ENCODE peak calls at places on chromosome 21, in eight cellular contexts. P, C, F, Y, S, Q, E and M are unnamed samples.

GRCh38 chr21:44907225-44907965 is 13.3 kb downstream of the ITGB2 start:
- DNase-seq in Q (no peak), P (no peak), Y (no peak), S (no peak), F (no peak), C (no peak), E (no peak), M (no peak)

GRCh38 chr21:41419921-41420862 is 5.8 kb upstream of the MX1 start:
- DNase-seq in S (peak), E (peak), Q (peak), F (peak), C (peak), Y (peak), P (peak), M (peak)

GRCh38 chr21:29196021-29196663 is 65.7 kb downstream of the MAP3K7CL start:
- DNase-seq in C (peak), E (no peak), Q (no peak), F (no peak), Y (no peak), P (no peak), S (peak), M (peak)

GRCh38 chr21:46120301-46121285 is 22.7 kb downstream of the COL6A2 start:
- DNase-seq in E (no peak), Y (no peak), P (no peak), F (no peak), C (no peak), Q (no peak), S (no peak), M (no peak)

GRCh38 chr21:45872902-45873301 is 108.7 kb upstream of the COL6A1 start:
- DNase-seq in Q (no peak), P (no peak), S (no peak), Y (no peak), E (no peak), F (no peak), C (no peak), M (no peak)

GRCh38 chr21:42777757-42778344 is 101.5 kb downstream of the WDR4 start:
- DNase-seq in P (no peak), E (no peak), C (no peak), Q (no peak), F (no peak), S (no peak), Y (no peak), M (no peak)

GRCh38 chr21:26945916-26946315 is 21.0 kb downstream of the ADAMTS5 start:
- DNase-seq in F (no peak), E (no peak), P (no peak), Y (no peak), C (no peak), Q (no peak), S (peak), M (no peak)

GRCh38 chr21:43667191-43667904 is 8.0 kb downstream of the RRP1B start:
- DNase-seq in S (peak), Q (no peak), Y (no peak), E (no peak), C (no peak), P (no peak), F (no peak), M (no peak)

GRCh38 chr21:42237161-42237560 is 18.2 kb downstream of the ABCG1 start:
- DNase-seq in Y (no peak), E (no peak), P (no peak), Q (no peak), S (no peak), F (no peak), C (no peak), M (no peak)

GRCh38 chr21:37193006-37193405 is 74.1 kb downstream of the VPS26C start:
- DNase-seq in C (no peak), Q (no peak), Y (no peak), S (no peak), F (no peak), P (no peak), E (no peak), M (no peak)

GRCh38 chr21:43981871-43982210 is 30.3 kb upstream of the TRAPPC10 start:
- DNase-seq in F (no peak), P (no peak), C (no peak), Q (no peak), Y (no peak), S (no peak), E (no peak), M (no peak)

GRCh38 chr21:32246571-32246970 is 32.3 kb downstream of the MIS18A start:
- DNase-seq in Q (no peak), C (no peak), E (no peak), Y (no peak), S (no peak), P (no peak), F (no peak), M (no peak)

GRCh38 chr21:37565530-37566223 is 199.1 kb downstream of the DYRK1A start:
- DNase-seq in C (peak), Q (no peak), F (no peak), S (peak), E (no peak), P (no peak), Y (peak), M (no peak)

GRCh38 chr21:43578677-43579313 is 80.5 kb downstream of the HSF2BP start:
- DNase-seq in E (no peak), Q (no peak), F (no peak), Y (no peak), S (peak), C (no peak), P (no peak), M (no peak)

GRCh38 chr21:37381883-37382585 is 15.5 kb downstream of the DYRK1A start:
- DNase-seq in Y (no peak), P (no peak), E (no peak), S (no peak), C (no peak), Q (no peak), F (no peak), M (no peak)

GRCh38 chr21:36845790-36846189 is 120.7 kb downstream of the HLCS start:
- DNase-seq in P (no peak), F (no peak), S (no peak), Y (no peak), Q (no peak), E (no peak), C (no peak), M (no peak)

GRCh38 chr21:36803801-36804452 is 105.0 kb downstream of the SIM2 start:
- DNase-seq in C (no peak), P (no peak), E (no peak), S (no peak), Q (no peak), Y (no peak), F (no peak), M (no peak)

GRCh38 chr21:33682992-33683627 is 40.8 kb downstream of the ITSN1 start:
- DNase-seq in E (no peak), Y (no peak), C (peak), S (peak), P (no peak), F (no peak), Q (no peak), M (no peak)

GRCh38 chr21:29499734-29500343 is 201.1 kb downstream of the BACH1 start:
- DNase-seq in E (no peak), F (peak), Y (peak), Q (peak), S (peak), C (peak), P (no peak), M (no peak)

GRCh38 chr21:17343055-17343454 is 169.8 kb upstream of the CXADR start:
- DNase-seq in S (peak), Y (no peak), Q (no peak), E (no peak), C (no peak), P (no peak), F (no peak), M (peak)

GRCh38 chr21:41684381-41685245 is 82.2 kb downstream of the RIPK4 start:
- DNase-seq in C (no peak), Y (no peak), Q (no peak), F (no peak), S (peak), E (no peak), P (no peak), M (peak)

GRCh38 chr21:18940791-18941190 is 537.2 kb upstream of the TMPRSS15 start:
- DNase-seq in Y (no peak), F (no peak), C (no peak), P (no peak), Q (no peak), E (no peak), S (no peak), M (no peak)

GRCh38 chr21:41945982-41946381 is 7.8 kb downstream of the C2CD2 start:
- DNase-seq in C (no peak), S (no peak), Y (no peak), P (no peak), Q (no peak), E (no peak), F (no peak), M (no peak)

GRCh38 chr21:32096411-32096810 is 182.4 kb downstream of the MIS18A start:
- DNase-seq in C (peak), Y (peak), E (no peak), F (peak), P (no peak), S (no peak), Q (peak), M (peak)

GRCh38 chr21:28607545-28607944 is 385.1 kb downstream of the LTN1 start:
- DNase-seq in S (no peak), Q (no peak), F (no peak), P (no peak), E (no peak), Y (no peak), C (no peak), M (no peak)

GRCh38 chr21:46452719-46453118 is 6.0 kb upstream of the DIP2A start:
- DNase-seq in C (no peak), E (no peak), S (no peak), F (no peak), P (no peak), Q (no peak), Y (no peak), M (no peak)

GRCh38 chr21:34196996-34197395 is 123.6 kb downstream of the MRPS6 start:
- DNase-seq in C (no peak), P (no peak), E (no peak), F (no peak), Y (no peak), S (no peak), Q (no peak), M (no peak)

GRCh38 chr21:44397431-44398031 is 44.1 kb downstream of the TRPM2 start:
- DNase-seq in Y (no peak), F (no peak), P (no peak), S (no peak), C (no peak), Q (no peak), E (no peak), M (no peak)

GRCh38 chr21:41530366-41530765 is 22.4 kb upstream of the TMPRSS2 start:
- DNase-seq in F (no peak), C (no peak), E (no peak), Y (no peak), P (no peak), Q (no peak), S (no peak), M (no peak)

GRCh38 chr21:44013380-44014088 is 1.4 kb downstream of the TRAPPC10 start:
- DNase-seq in P (no peak), S (no peak), Y (no peak), E (no peak), Q (no peak), F (no peak), C (peak), M (no peak)

GRCh38 chr21:45547211-45547900 is 5.1 kb upstream of the SLC19A1 start:
- DNase-seq in S (no peak), F (no peak), Q (no peak), Y (no peak), C (no peak), E (no peak), P (no peak), M (no peak)

GRCh38 chr21:36859744-36860501 is 106.5 kb downstream of the HLCS start:
- DNase-seq in S (peak), C (peak), F (peak), Q (peak), E (peak), P (no peak), Y (no peak), M (peak)

GRCh38 chr21:41139275-41139674 is 28.7 kb upstream of the BACE2 start:
- DNase-seq in P (no peak), S (no peak), F (no peak), C (no peak), Q (no peak), E (no peak), Y (no peak), M (no peak)

GRCh38 chr21:39317134-39318090 is 4.0 kb upstream of the BRWD1 start:
- DNase-seq in Q (no peak), Y (no peak), P (no peak), E (no peak), F (no peak), C (no peak), S (no peak), M (no peak)

GRCh38 chr21:15850645-15851044 is 120.9 kb downstream of the USP25 start:
- DNase-seq in C (no peak), F (no peak), P (no peak), Q (no peak), E (no peak), S (peak), Y (no peak), M (peak)

GRCh38 chr21:14864211-14865021 is 200.4 kb downstream of the NRIP1 start:
- DNase-seq in C (peak), S (peak), Q (no peak), E (peak), P (no peak), Y (no peak), F (peak), M (peak)

GRCh38 chr21:42873096-42873495 is 6.2 kb downstream of the WDR4 start:
- DNase-seq in Q (no peak), E (no peak), F (no peak), P (no peak), C (no peak), Y (no peak), S (no peak), M (no peak)

GRCh38 chr21:26800001-26800400 is 45.2 kb downstream of the ADAMTS1 start:
- DNase-seq in E (no peak), S (no peak), P (no peak), Q (no peak), F (no peak), Y (no peak), C (no peak), M (no peak)